ENCODE peak calls at places on chromosomes 16 and 17, in five cellular contexts. I, Y, R, S and Q are unnamed samples.

GRCh38 chr17:27502526-27503324 is 46.5 kb downstream of the KSR1 start:
- DNase-seq in I (no peak), R (no peak), S (no peak), Y (peak), Q (no peak)

GRCh38 chr17:66549731-66550207 is 247.4 kb downstream of the PRKCA start:
- DNase-seq in Y (no peak), R (no peak), S (no peak), I (peak), Q (no peak)

GRCh38 chr17:74513987-74514631 is 17.2 kb downstream of the CD300LB start:
- DNase-seq in R (no peak), I (no peak), Y (no peak), S (peak), Q (no peak)

GRCh38 chr17:4498461-4499397 is at the start of gene SPNS2:
- DNase-seq in S (peak), I (peak), Y (no peak), R (peak), Q (peak)

GRCh38 chr16:8768701-8769100 is 28.7 kb downstream of the TMEM186 start:
- DNase-seq in S (no peak), I (peak), Y (no peak), R (no peak), Q (no peak)

GRCh38 chr16:68520649-68521086 is 18.4 kb upstream of the ZFP90 start:
- DNase-seq in R (peak), Y (peak), I (peak), S (peak), Q (peak)

GRCh38 chr17:81898029-81898866 is 3.8 kb upstream of the NPB start:
- DNase-seq in R (no peak), Y (no peak), S (peak), I (no peak), Q (no peak)

GRCh38 chr17:72604518-72604917 is 483.7 kb downstream of the SOX9 start:
- DNase-seq in S (no peak), I (no peak), Y (no peak), R (no peak), Q (no peak)

GRCh38 chr17:2982854-2983636 is 80.4 kb downstream of the OR1D5 start:
- DNase-seq in I (no peak), Y (peak), S (no peak), R (no peak), Q (no peak)

GRCh38 chr17:70241071-70241470 is 71.7 kb downstream of the KCNJ2 start:
- DNase-seq in S (no peak), Y (no peak), I (no peak), R (no peak), Q (no peak)

GRCh38 chr16:69166221-69166833 is 20.6 kb upstream of the SNTB2 start:
- DNase-seq in I (no peak), Y (no peak), S (no peak), R (no peak), Q (peak)

GRCh38 chr16:78443780-78444422 is 344.4 kb downstream of the WWOX start:
- DNase-seq in Y (no peak), S (no peak), I (no peak), R (no peak), Q (no peak)

GRCh38 chr16:81831722-81832126 is 52.6 kb downstream of the PLCG2 start:
- DNase-seq in S (no peak), Y (peak), I (no peak), R (peak), Q (peak)

GRCh38 chr16:424033-424622 is 1.3 kb upstream of the RAB11FIP3 start:
- DNase-seq in R (no peak), Y (peak), S (peak), I (no peak), Q (no peak)

GRCh38 chr16:10390867-10391266 is 5.0 kb downstream of the ATF7IP2 start:
- DNase-seq in S (no peak), Y (no peak), I (no peak), R (no peak), Q (no peak)

GRCh38 chr17:38509008-38509771 is 80.9 kb downstream of the ARHGAP23 start:
- DNase-seq in I (peak), Y (peak), S (peak), R (peak), Q (peak)

GRCh38 chr16:81466351-81466960 is 21.8 kb downstream of the CMIP start:
- DNase-seq in I (no peak), R (no peak), Y (no peak), S (no peak), Q (no peak)

GRCh38 chr17:15951368-15952047 is 6.6 kb downstream of the ADORA2B start:
- DNase-seq in Y (no peak), I (no peak), R (no peak), S (no peak), Q (no peak)

GRCh38 chr16:58249388-58249779 is 45.4 kb downstream of the PRSS54 start:
- DNase-seq in I (no peak), R (no peak), Y (no peak), S (no peak), Q (no peak)

GRCh38 chr17:29711588-29712385 is 89.1 kb upstream of the CORO6 start:
- DNase-seq in R (no peak), Y (no peak), I (no peak), S (no peak), Q (no peak)

GRCh38 chr17:9612016-9612415 is 33.3 kb upstream of the USP43 start:
- DNase-seq in R (no peak), Y (no peak), I (no peak), S (no peak), Q (no peak)